ENCODE peak calls at places on chromosomes 11 and 22, in nine cellular contexts. One of them, this sample, is unnamed. For H3K4me1, the result is how much of the 10 kb centered on the place peaks cover.

GRCh38 chr11:63639195-63639832 is 25.1 kb upstream of the PLAAT3 start:
- DNase-seq in A549: peak
- DNase-seq in psoas muscle: no peak
- DNase-seq in OCI-LY7: peak
- DNase-seq in PC-9: no peak
- DNase-seq in Peyer's patch: no peak
- DNase-seq in CD8-positive, alpha-beta T cell: no peak
- DNase-seq in lower lobe of right lung: no peak
- DNase-seq in stomach: no peak
- DNase-seq in this sample: no peak

GRCh38 chr11:115561116-115561515 is 56.9 kb upstream of the CADM1 start:
- DNase-seq in stomach: no peak
- DNase-seq in lower lobe of right lung: no peak
- DNase-seq in A549: no peak
- DNase-seq in Peyer's patch: no peak
- DNase-seq in CD8-positive, alpha-beta T cell: no peak
- DNase-seq in OCI-LY7: no peak
- DNase-seq in PC-9: no peak
- DNase-seq in psoas muscle: no peak
- DNase-seq in this sample: no peak

GRCh38 chr11:35635933-35636332 is 17.7 kb downstream of the FJX1 start:
- DNase-seq in A549: no peak
- DNase-seq in PC-9: no peak
- DNase-seq in psoas muscle: no peak
- DNase-seq in Peyer's patch: no peak
- DNase-seq in CD8-positive, alpha-beta T cell: no peak
- DNase-seq in OCI-LY7: no peak
- DNase-seq in lower lobe of right lung: no peak
- DNase-seq in stomach: no peak
- DNase-seq in this sample: no peak

GRCh38 chr11:128616158-128616557 is 28.8 kb upstream of the ETS1 start:
- DNase-seq in A549: no peak
- DNase-seq in OCI-LY7: no peak
- DNase-seq in CD8-positive, alpha-beta T cell: no peak
- DNase-seq in stomach: no peak
- DNase-seq in Peyer's patch: no peak
- DNase-seq in PC-9: no peak
- DNase-seq in lower lobe of right lung: no peak
- DNase-seq in psoas muscle: no peak
- DNase-seq in this sample: no peak

GRCh38 chr11:134399996-134400395 is 12.0 kb downstream of the B3GAT1 start:
- DNase-seq in PC-9: no peak
- DNase-seq in Peyer's patch: no peak
- DNase-seq in A549: no peak
- DNase-seq in OCI-LY7: no peak
- DNase-seq in stomach: no peak
- DNase-seq in psoas muscle: no peak
- DNase-seq in lower lobe of right lung: no peak
- DNase-seq in CD8-positive, alpha-beta T cell: no peak
- DNase-seq in this sample: no peak

GRCh38 chr22:49365191-49365837 is 462.4 kb downstream of the BRD1 start:
- DNase-seq in PC-9: no peak
- DNase-seq in CD8-positive, alpha-beta T cell: no peak
- DNase-seq in OCI-LY7: no peak
- DNase-seq in stomach: no peak
- DNase-seq in psoas muscle: no peak
- DNase-seq in A549: no peak
- DNase-seq in lower lobe of right lung: no peak
- DNase-seq in Peyer's patch: no peak
- DNase-seq in this sample: no peak

GRCh38 chr11:90774727-90775572 is 552.1 kb upstream of the CHORDC1 start:
- DNase-seq in psoas muscle: no peak
- DNase-seq in CD8-positive, alpha-beta T cell: no peak
- DNase-seq in lower lobe of right lung: no peak
- DNase-seq in stomach: no peak
- DNase-seq in A549: no peak
- DNase-seq in OCI-LY7: no peak
- DNase-seq in Peyer's patch: no peak
- DNase-seq in PC-9: no peak
- DNase-seq in this sample: no peak

GRCh38 chr11:3686751-3687150 is 15.6 kb upstream of the CHRNA10 start:
- DNase-seq in lower lobe of right lung: no peak
- DNase-seq in stomach: no peak
- DNase-seq in OCI-LY7: no peak
- DNase-seq in CD8-positive, alpha-beta T cell: no peak
- DNase-seq in psoas muscle: no peak
- DNase-seq in PC-9: no peak
- DNase-seq in Peyer's patch: no peak
- DNase-seq in A549: no peak
- DNase-seq in this sample: peak

GRCh38 chr22:22712092-22712658 is 67.8 kb downstream of the GGTLC2 start:
- DNase-seq in stomach: no peak
- DNase-seq in psoas muscle: no peak
- DNase-seq in CD8-positive, alpha-beta T cell: no peak
- DNase-seq in Peyer's patch: no peak
- DNase-seq in PC-9: no peak
- DNase-seq in OCI-LY7: peak
- DNase-seq in A549: no peak
- DNase-seq in lower lobe of right lung: no peak
- DNase-seq in this sample: no peak

GRCh38 chr11:77201991-77202841 is 74.2 kb downstream of the MYO7A start:
- DNase-seq in stomach: peak
- DNase-seq in OCI-LY7: no peak
- DNase-seq in PC-9: no peak
- DNase-seq in psoas muscle: no peak
- DNase-seq in Peyer's patch: peak
- DNase-seq in lower lobe of right lung: peak
- DNase-seq in CD8-positive, alpha-beta T cell: no peak
- DNase-seq in A549: no peak
- DNase-seq in this sample: no peak

GRCh38 chr11:20618083-20618482 is 18.7 kb downstream of the SLC6A5 start:
- DNase-seq in OCI-LY7: no peak
- DNase-seq in CD8-positive, alpha-beta T cell: no peak
- DNase-seq in PC-9: no peak
- DNase-seq in psoas muscle: no peak
- DNase-seq in A549: no peak
- DNase-seq in Peyer's patch: no peak
- DNase-seq in lower lobe of right lung: no peak
- DNase-seq in stomach: no peak
- DNase-seq in this sample: no peak

GRCh38 chr11:75261474-75261847 is 20.9 kb downstream of the TPBGL start:
- DNase-seq in A549: no peak
- DNase-seq in stomach: no peak
- DNase-seq in PC-9: no peak
- DNase-seq in lower lobe of right lung: no peak
- DNase-seq in psoas muscle: no peak
- DNase-seq in Peyer's patch: peak
- DNase-seq in OCI-LY7: no peak
- DNase-seq in CD8-positive, alpha-beta T cell: peak
- DNase-seq in this sample: no peak

GRCh38 chr11:96162816-96163499 is 180.0 kb downstream of the MAML2 start:
- DNase-seq in stomach: no peak
- DNase-seq in CD8-positive, alpha-beta T cell: no peak
- DNase-seq in A549: no peak
- DNase-seq in OCI-LY7: no peak
- DNase-seq in PC-9: no peak
- DNase-seq in lower lobe of right lung: no peak
- DNase-seq in Peyer's patch: no peak
- DNase-seq in psoas muscle: no peak
- DNase-seq in this sample: no peak

GRCh38 chr11:14974723-14975587 is 2.8 kb upstream of the CALCA start:
- DNase-seq in CD8-positive, alpha-beta T cell: peak
- DNase-seq in psoas muscle: peak
- DNase-seq in A549: peak
- DNase-seq in stomach: peak
- DNase-seq in OCI-LY7: peak
- DNase-seq in lower lobe of right lung: no peak
- DNase-seq in Peyer's patch: peak
- DNase-seq in PC-9: peak
- DNase-seq in this sample: peak

GRCh38 chr11:1217151-1217550 is 5.7 kb upstream of the MUC5B start:
- DNase-seq in CD8-positive, alpha-beta T cell: no peak
- DNase-seq in Peyer's patch: no peak
- DNase-seq in stomach: no peak
- DNase-seq in OCI-LY7: no peak
- DNase-seq in PC-9: no peak
- DNase-seq in psoas muscle: no peak
- DNase-seq in A549: no peak
- DNase-seq in lower lobe of right lung: peak
- DNase-seq in this sample: no peak

GRCh38 chr11:30016588-30017363 is at the start of gene KCNA4:
- DNase-seq in CD8-positive, alpha-beta T cell: no peak
- DNase-seq in A549: peak
- DNase-seq in Peyer's patch: no peak
- DNase-seq in stomach: no peak
- DNase-seq in PC-9: no peak
- DNase-seq in OCI-LY7: no peak
- DNase-seq in lower lobe of right lung: peak
- DNase-seq in psoas muscle: no peak
- DNase-seq in this sample: no peak
- TF ChIP-seq CTCF in CD8-positive, alpha-beta T cell: no peak
- TF ChIP-seq CTCF in A549: no peak
- TF ChIP-seq CTCF in Peyer's patch: no peak
- TF ChIP-seq CTCF in stomach: no peak
- TF ChIP-seq CTCF in PC-9: no peak
- TF ChIP-seq CTCF in OCI-LY7: no peak
- TF ChIP-seq CTCF in lower lobe of right lung: peak
- TF ChIP-seq CTCF in psoas muscle: no peak
- TF ChIP-seq CTCF in this sample: no peak

GRCh38 chr11:61688368-61689163 is 8.4 kb downstream of the DAGLA start:
- DNase-seq in stomach: peak
- DNase-seq in OCI-LY7: no peak
- DNase-seq in A549: no peak
- DNase-seq in CD8-positive, alpha-beta T cell: no peak
- DNase-seq in psoas muscle: peak
- DNase-seq in PC-9: peak
- DNase-seq in lower lobe of right lung: peak
- DNase-seq in Peyer's patch: peak
- DNase-seq in this sample: no peak

GRCh38 chr11:61689164-61689496 is 8.9 kb downstream of the DAGLA start:
- DNase-seq in lower lobe of right lung: no peak
- DNase-seq in OCI-LY7: no peak
- DNase-seq in psoas muscle: no peak
- DNase-seq in Peyer's patch: no peak
- DNase-seq in A549: no peak
- DNase-seq in PC-9: no peak
- DNase-seq in stomach: no peak
- DNase-seq in CD8-positive, alpha-beta T cell: no peak
- DNase-seq in this sample: no peak

GRCh38 chr11:61691378-61692156 is 11.4 kb downstream of the DAGLA start:
- DNase-seq in lower lobe of right lung: no peak
- DNase-seq in stomach: no peak
- DNase-seq in PC-9: no peak
- DNase-seq in CD8-positive, alpha-beta T cell: no peak
- DNase-seq in A549: no peak
- DNase-seq in OCI-LY7: no peak
- DNase-seq in psoas muscle: no peak
- DNase-seq in Peyer's patch: no peak
- DNase-seq in this sample: no peak

GRCh38 chr11:61693897-61694840 is 14.0 kb downstream of the DAGLA start:
- DNase-seq in PC-9: peak
- DNase-seq in stomach: no peak
- DNase-seq in CD8-positive, alpha-beta T cell: no peak
- DNase-seq in A549: no peak
- DNase-seq in psoas muscle: no peak
- DNase-seq in lower lobe of right lung: no peak
- DNase-seq in Peyer's patch: no peak
- DNase-seq in OCI-LY7: no peak
- DNase-seq in this sample: no peak

GRCh38 chr11:61690706-61691377 is 10.7 kb downstream of the DAGLA start:
- DNase-seq in CD8-positive, alpha-beta T cell: no peak
- DNase-seq in lower lobe of right lung: no peak
- DNase-seq in stomach: no peak
- DNase-seq in PC-9: no peak
- DNase-seq in psoas muscle: no peak
- DNase-seq in Peyer's patch: peak
- DNase-seq in OCI-LY7: no peak
- DNase-seq in A549: no peak
- DNase-seq in this sample: no peak
- H3K4me1 ChIP-seq in CD8-positive, alpha-beta T cell: under half
- H3K4me1 ChIP-seq in lower lobe of right lung: under half
- H3K4me1 ChIP-seq in stomach: under half
- H3K4me1 ChIP-seq in PC-9: under half
- H3K4me1 ChIP-seq in psoas muscle: under half
- H3K4me1 ChIP-seq in Peyer's patch: under half
- H3K4me1 ChIP-seq in OCI-LY7: under half
- H3K4me1 ChIP-seq in A549: under half
- H3K4me1 ChIP-seq in this sample: under half

GRCh38 chr22:38748487-38749136 is 7.2 kb downstream of the SUN2 start:
- DNase-seq in OCI-LY7: no peak
- DNase-seq in A549: no peak
- DNase-seq in CD8-positive, alpha-beta T cell: no peak
- DNase-seq in Peyer's patch: no peak
- DNase-seq in lower lobe of right lung: no peak
- DNase-seq in psoas muscle: no peak
- DNase-seq in stomach: no peak
- DNase-seq in PC-9: no peak
- DNase-seq in this sample: peak

GRCh38 chr22:38744981-38745380 is 10.8 kb downstream of the SUN2 start:
- DNase-seq in CD8-positive, alpha-beta T cell: no peak
- DNase-seq in stomach: no peak
- DNase-seq in OCI-LY7: no peak
- DNase-seq in PC-9: no peak
- DNase-seq in psoas muscle: no peak
- DNase-seq in lower lobe of right lung: no peak
- DNase-seq in A549: no peak
- DNase-seq in Peyer's patch: no peak
- DNase-seq in this sample: no peak

GRCh38 chr22:38750104-38750503 is 5.7 kb downstream of the SUN2 start:
- DNase-seq in A549: no peak
- DNase-seq in CD8-positive, alpha-beta T cell: no peak
- DNase-seq in PC-9: no peak
- DNase-seq in OCI-LY7: no peak
- DNase-seq in Peyer's patch: no peak
- DNase-seq in stomach: no peak
- DNase-seq in psoas muscle: no peak
- DNase-seq in lower lobe of right lung: no peak
- DNase-seq in this sample: no peak

GRCh38 chr22:38742176-38742942 is 13.4 kb downstream of the SUN2 start:
- DNase-seq in CD8-positive, alpha-beta T cell: no peak
- DNase-seq in OCI-LY7: no peak
- DNase-seq in Peyer's patch: no peak
- DNase-seq in A549: no peak
- DNase-seq in lower lobe of right lung: no peak
- DNase-seq in PC-9: no peak
- DNase-seq in stomach: no peak
- DNase-seq in psoas muscle: no peak
- DNase-seq in this sample: no peak

GRCh38 chr22:38745676-38746460 is 9.9 kb downstream of the SUN2 start:
- DNase-seq in stomach: no peak
- DNase-seq in Peyer's patch: no peak
- DNase-seq in OCI-LY7: no peak
- DNase-seq in A549: no peak
- DNase-seq in CD8-positive, alpha-beta T cell: no peak
- DNase-seq in lower lobe of right lung: no peak
- DNase-seq in psoas muscle: no peak
- DNase-seq in PC-9: no peak
- DNase-seq in this sample: no peak
- H3K27ac ChIP-seq in stomach: no peak
- H3K27ac ChIP-seq in Peyer's patch: no peak
- H3K27ac ChIP-seq in OCI-LY7: no peak
- H3K27ac ChIP-seq in A549: no peak
- H3K27ac ChIP-seq in CD8-positive, alpha-beta T cell: peak
- H3K27ac ChIP-seq in lower lobe of right lung: no peak
- H3K27ac ChIP-seq in psoas muscle: no peak
- H3K27ac ChIP-seq in PC-9: no peak
- H3K27ac ChIP-seq in this sample: no peak

GRCh38 chr11:67265633-67266423 is 445 bp upstream of the GRK2 start:
- DNase-seq in CD8-positive, alpha-beta T cell: peak
- DNase-seq in Peyer's patch: peak
- DNase-seq in psoas muscle: peak
- DNase-seq in A549: peak
- DNase-seq in stomach: peak
- DNase-seq in lower lobe of right lung: peak
- DNase-seq in PC-9: peak
- DNase-seq in OCI-LY7: peak
- DNase-seq in this sample: no peak
- TF ChIP-seq CTCF in CD8-positive, alpha-beta T cell: peak
- TF ChIP-seq CTCF in Peyer's patch: peak
- TF ChIP-seq CTCF in psoas muscle: peak
- TF ChIP-seq CTCF in A549: peak
- TF ChIP-seq CTCF in stomach: peak
- TF ChIP-seq CTCF in lower lobe of right lung: peak
- TF ChIP-seq CTCF in PC-9: peak
- TF ChIP-seq CTCF in OCI-LY7: peak
- TF ChIP-seq CTCF in this sample: peak

This sample was measured in foreskin keratinocyte.